ENCODE peak calls at places on chromosomes 4 and X, in five cellular contexts. One of them, this sample, is unnamed. For H3K4me1, the result is how much of the 10 kb centered on the place peaks cover.

GRCh38 chr4:69689530-69690111 is 36.6 kb upstream of the UGT2A1 start:
- DNase-seq in naive thymus-derived CD4-positive, alpha-beta T cell: no peak
- DNase-seq in GM23338: peak
- DNase-seq in HCT116: peak
- DNase-seq in mammary epithelial cell: peak
- DNase-seq in this sample: no peak

GRCh38 chrX:16722481-16722880 is 3.1 kb downstream of the SYAP1 start:
- DNase-seq in naive thymus-derived CD4-positive, alpha-beta T cell: no peak
- DNase-seq in GM23338: no peak
- DNase-seq in HCT116: no peak
- DNase-seq in mammary epithelial cell: no peak
- DNase-seq in this sample: no peak

GRCh38 chr4:88747351-88747750 is 49.7 kb upstream of the NAP1L5 start:
- DNase-seq in naive thymus-derived CD4-positive, alpha-beta T cell: no peak
- DNase-seq in GM23338: no peak
- DNase-seq in HCT116: no peak
- DNase-seq in mammary epithelial cell: no peak
- DNase-seq in this sample: no peak

GRCh38 chr4:20735931-20736330 is 35.7 kb downstream of the PACRGL start:
- DNase-seq in naive thymus-derived CD4-positive, alpha-beta T cell: no peak
- DNase-seq in GM23338: no peak
- DNase-seq in HCT116: no peak
- DNase-seq in mammary epithelial cell: no peak
- DNase-seq in this sample: no peak

GRCh38 chr4:95998311-95998710 is 158.4 kb downstream of the PDHA2 start:
- DNase-seq in naive thymus-derived CD4-positive, alpha-beta T cell: no peak
- DNase-seq in GM23338: no peak
- DNase-seq in HCT116: no peak
- DNase-seq in mammary epithelial cell: peak
- DNase-seq in this sample: no peak

GRCh38 chr4:57148831-57149230 is 38.6 kb upstream of the IGFBP7 start:
- DNase-seq in naive thymus-derived CD4-positive, alpha-beta T cell: no peak
- DNase-seq in GM23338: no peak
- DNase-seq in HCT116: no peak
- DNase-seq in mammary epithelial cell: peak
- DNase-seq in this sample: no peak

GRCh38 chr4:148315049-148315448 is 127.2 kb downstream of the NR3C2 start:
- DNase-seq in naive thymus-derived CD4-positive, alpha-beta T cell: no peak
- DNase-seq in GM23338: no peak
- DNase-seq in HCT116: no peak
- DNase-seq in mammary epithelial cell: peak
- DNase-seq in this sample: no peak

GRCh38 chrX:44669626-44670025 is 127.0 kb upstream of the FUNDC1 start:
- DNase-seq in naive thymus-derived CD4-positive, alpha-beta T cell: no peak
- DNase-seq in GM23338: no peak
- DNase-seq in HCT116: no peak
- DNase-seq in mammary epithelial cell: peak
- DNase-seq in this sample: no peak

GRCh38 chrX:40132751-40133150 is 35.0 kb upstream of the BCOR start:
- DNase-seq in naive thymus-derived CD4-positive, alpha-beta T cell: no peak
- DNase-seq in GM23338: no peak
- DNase-seq in HCT116: peak
- DNase-seq in mammary epithelial cell: peak
- DNase-seq in this sample: peak

GRCh38 chrX:70494441-70494840 is 49.8 kb downstream of the DLG3 start:
- DNase-seq in naive thymus-derived CD4-positive, alpha-beta T cell: no peak
- DNase-seq in GM23338: no peak
- DNase-seq in HCT116: no peak
- DNase-seq in mammary epithelial cell: no peak
- DNase-seq in this sample: no peak

GRCh38 chr4:106062452-106062875 is 167.2 kb downstream of the NPNT start:
- DNase-seq in naive thymus-derived CD4-positive, alpha-beta T cell: no peak
- DNase-seq in GM23338: no peak
- DNase-seq in HCT116: no peak
- DNase-seq in mammary epithelial cell: peak
- DNase-seq in this sample: no peak

GRCh38 chr4:168811207-168811606 is 198.8 kb downstream of the CBR4 start:
- DNase-seq in naive thymus-derived CD4-positive, alpha-beta T cell: no peak
- DNase-seq in GM23338: no peak
- DNase-seq in HCT116: no peak
- DNase-seq in mammary epithelial cell: peak
- DNase-seq in this sample: no peak

DNA sequence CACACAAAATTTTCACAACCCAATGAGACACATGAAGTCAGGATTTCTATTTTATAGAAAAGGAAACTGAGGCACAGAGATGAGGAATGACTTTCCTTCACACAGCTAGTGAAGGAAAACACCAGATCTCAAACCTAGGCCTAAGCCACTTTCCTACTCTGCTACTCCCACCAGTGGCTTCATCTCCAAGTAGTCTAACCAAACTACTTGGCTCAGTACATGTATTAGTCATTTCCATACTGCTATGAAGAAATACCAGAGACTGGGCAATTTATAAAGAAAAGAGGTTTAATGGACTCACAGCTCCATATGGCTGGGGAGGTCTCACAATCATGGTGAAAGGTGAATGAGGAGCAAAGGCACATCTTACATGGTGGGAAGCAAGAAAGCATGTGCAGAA is 196.6 kb downstream of the EVC2 start:
- DNase-seq in naive thymus-derived CD4-positive, alpha-beta T cell: no peak
- DNase-seq in GM23338: no peak
- DNase-seq in HCT116: no peak
- DNase-seq in mammary epithelial cell: peak
- DNase-seq in this sample: no peak
- H3K4me1 ChIP-seq in naive thymus-derived CD4-positive, alpha-beta T cell: under half
- H3K4me1 ChIP-seq in GM23338: under half
- H3K4me1 ChIP-seq in HCT116: under half
- H3K4me1 ChIP-seq in mammary epithelial cell: under half
- H3K4me1 ChIP-seq in this sample: under half

GRCh38 chr4:87038837-87039715 is 104.3 kb downstream of the AFF1 start:
- DNase-seq in naive thymus-derived CD4-positive, alpha-beta T cell: no peak
- DNase-seq in GM23338: peak
- DNase-seq in HCT116: no peak
- DNase-seq in mammary epithelial cell: peak
- DNase-seq in this sample: peak
- H3K4me1 ChIP-seq in naive thymus-derived CD4-positive, alpha-beta T cell: under half
- H3K4me1 ChIP-seq in GM23338: half or more
- H3K4me1 ChIP-seq in HCT116: under half
- H3K4me1 ChIP-seq in mammary epithelial cell: under half
- H3K4me1 ChIP-seq in this sample: half or more

DNA sequence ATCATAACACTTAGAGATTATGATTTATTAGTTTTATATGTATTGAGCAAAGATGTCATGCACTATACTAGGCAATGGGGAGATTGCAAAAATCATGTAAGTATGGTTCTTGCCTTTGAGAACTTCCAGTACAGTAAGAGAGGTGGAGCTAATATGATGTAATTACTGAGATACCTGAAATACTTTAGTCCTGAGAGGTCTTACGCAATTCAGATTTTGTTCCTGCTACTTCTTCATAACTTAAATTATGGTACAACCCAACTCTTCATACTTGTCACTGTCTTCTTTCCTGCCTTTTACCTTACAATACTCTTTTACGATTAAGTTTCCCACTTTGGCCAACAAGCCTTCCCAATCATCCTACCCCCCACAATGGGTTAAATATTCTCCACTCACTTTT is 564.2 kb upstream of the PITX2 start:
- DNase-seq in naive thymus-derived CD4-positive, alpha-beta T cell: no peak
- DNase-seq in GM23338: no peak
- DNase-seq in HCT116: no peak
- DNase-seq in mammary epithelial cell: no peak
- DNase-seq in this sample: no peak
- H3K4me1 ChIP-seq in naive thymus-derived CD4-positive, alpha-beta T cell: under half
- H3K4me1 ChIP-seq in GM23338: under half
- H3K4me1 ChIP-seq in HCT116: under half
- H3K4me1 ChIP-seq in mammary epithelial cell: under half
- H3K4me1 ChIP-seq in this sample: under half

GRCh38 chrX:53093748-53094583 is at the start of gene KANTR:
- DNase-seq in naive thymus-derived CD4-positive, alpha-beta T cell: peak
- DNase-seq in GM23338: peak
- DNase-seq in HCT116: peak
- DNase-seq in mammary epithelial cell: peak
- DNase-seq in this sample: peak

GRCh38 chrX:53091354-53091753 is 2.6 kb upstream of the KANTR start:
- DNase-seq in naive thymus-derived CD4-positive, alpha-beta T cell: no peak
- DNase-seq in GM23338: no peak
- DNase-seq in HCT116: no peak
- DNase-seq in mammary epithelial cell: no peak
- DNase-seq in this sample: no peak

GRCh38 chrX:53095796-53096195 is 1.9 kb downstream of the KANTR start:
- DNase-seq in naive thymus-derived CD4-positive, alpha-beta T cell: no peak
- DNase-seq in GM23338: no peak
- DNase-seq in HCT116: no peak
- DNase-seq in mammary epithelial cell: no peak
- DNase-seq in this sample: no peak

GRCh38 chrX:53094584-53094908 is 604 bp downstream of the KANTR start:
- DNase-seq in naive thymus-derived CD4-positive, alpha-beta T cell: no peak
- DNase-seq in GM23338: no peak
- DNase-seq in HCT116: no peak
- DNase-seq in mammary epithelial cell: no peak
- DNase-seq in this sample: no peak

DNA sequence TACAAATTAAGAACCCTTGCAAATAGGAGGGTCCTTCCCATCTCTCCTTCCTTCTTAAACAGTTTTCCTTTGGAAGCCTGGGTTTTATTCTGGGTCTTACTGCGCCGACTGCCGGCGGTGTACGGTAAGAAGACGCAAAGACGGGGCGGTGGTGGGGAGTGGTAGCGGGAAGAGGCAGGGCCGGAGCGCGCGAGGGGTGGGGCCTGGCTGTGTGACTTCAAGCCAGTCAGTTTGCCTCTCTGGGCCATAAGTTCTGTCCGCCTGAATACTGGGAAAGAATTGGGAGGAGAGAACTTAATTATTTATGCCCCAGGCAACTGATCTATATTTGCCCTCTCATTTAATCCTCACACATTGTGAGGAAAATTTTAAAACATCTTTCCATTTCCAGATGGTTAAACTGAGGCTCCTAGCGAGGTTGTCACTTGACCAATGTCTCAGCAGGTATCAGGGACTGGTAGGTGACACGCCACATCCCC is 726 bp upstream of the KANTR start:
- DNase-seq in naive thymus-derived CD4-positive, alpha-beta T cell: peak
- DNase-seq in GM23338: peak
- DNase-seq in HCT116: peak
- DNase-seq in mammary epithelial cell: peak
- DNase-seq in this sample: peak
- H3K4me1 ChIP-seq in naive thymus-derived CD4-positive, alpha-beta T cell: under half
- H3K4me1 ChIP-seq in GM23338: under half
- H3K4me1 ChIP-seq in HCT116: under half
- H3K4me1 ChIP-seq in mammary epithelial cell: under half
- H3K4me1 ChIP-seq in this sample: under half

DNA sequence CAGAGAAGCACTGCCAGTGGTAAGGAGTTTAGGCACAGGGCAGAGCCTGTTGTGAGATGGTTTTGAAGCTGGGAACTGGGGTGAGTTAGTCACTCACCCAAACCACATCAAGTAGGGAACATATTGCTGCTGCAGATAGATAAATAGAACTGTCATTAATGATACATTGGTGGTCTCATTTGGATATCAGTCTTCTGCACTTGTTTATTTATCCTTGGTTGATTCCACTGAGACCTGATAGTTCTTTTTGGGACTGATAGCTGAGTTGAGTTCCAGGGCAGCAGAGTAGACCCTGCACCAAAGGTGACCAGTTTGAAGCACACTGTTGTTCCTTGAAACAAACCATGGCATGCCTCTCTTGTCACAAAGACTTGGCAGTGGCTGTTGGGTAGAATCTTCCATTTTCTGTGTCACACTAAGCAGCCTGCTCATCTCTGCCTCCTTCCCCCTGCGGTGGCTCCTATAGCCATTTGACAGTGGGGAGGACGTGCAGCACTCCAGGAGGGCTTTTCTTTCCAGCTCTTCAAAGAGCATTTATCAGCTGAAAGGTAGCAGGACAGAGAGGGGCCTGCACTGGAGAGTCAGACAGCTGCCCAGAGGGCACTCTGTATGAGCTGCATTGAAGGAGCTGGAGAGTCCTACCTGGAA is 59.7 kb upstream of the TMEM164 start:
- DNase-seq in naive thymus-derived CD4-positive, alpha-beta T cell: no peak
- DNase-seq in GM23338: no peak
- DNase-seq in HCT116: no peak
- DNase-seq in mammary epithelial cell: no peak
- DNase-seq in this sample: no peak
- H3K4me1 ChIP-seq in naive thymus-derived CD4-positive, alpha-beta T cell: under half
- H3K4me1 ChIP-seq in GM23338: under half
- H3K4me1 ChIP-seq in HCT116: under half
- H3K4me1 ChIP-seq in mammary epithelial cell: under half
- H3K4me1 ChIP-seq in this sample: under half

DNA sequence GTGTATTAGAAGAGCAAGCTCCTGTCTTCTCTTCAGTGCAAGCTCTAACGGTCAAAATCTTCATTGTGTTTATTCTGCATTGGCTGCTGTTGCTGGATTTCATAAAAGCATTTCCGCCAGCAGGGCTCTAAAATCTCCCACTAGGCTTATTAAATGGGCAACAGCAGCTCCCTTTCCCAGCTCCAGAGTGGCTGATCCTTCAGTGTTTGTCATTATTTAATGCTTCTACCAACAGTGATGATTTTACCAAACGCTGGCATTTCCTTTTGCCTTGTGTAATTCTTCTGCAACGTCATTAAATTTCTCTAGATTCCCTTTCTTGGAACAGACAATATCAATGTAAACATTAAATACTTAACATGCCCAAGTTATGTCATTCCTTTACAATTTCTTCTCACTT is 20.1 kb downstream of the SLC7A11 start:
- DNase-seq in naive thymus-derived CD4-positive, alpha-beta T cell: no peak
- DNase-seq in GM23338: no peak
- DNase-seq in HCT116: no peak
- DNase-seq in mammary epithelial cell: no peak
- DNase-seq in this sample: no peak
- H3K4me1 ChIP-seq in naive thymus-derived CD4-positive, alpha-beta T cell: under half
- H3K4me1 ChIP-seq in GM23338: half or more
- H3K4me1 ChIP-seq in HCT116: under half
- H3K4me1 ChIP-seq in mammary epithelial cell: under half
- H3K4me1 ChIP-seq in this sample: under half

GRCh38 chr4:158315706-158316105 is 105.4 kb downstream of the TMEM144 start:
- DNase-seq in naive thymus-derived CD4-positive, alpha-beta T cell: no peak
- DNase-seq in GM23338: no peak
- DNase-seq in HCT116: no peak
- DNase-seq in mammary epithelial cell: no peak
- DNase-seq in this sample: no peak

GRCh38 chr4:158319880-158320279 is 109.6 kb downstream of the TMEM144 start:
- DNase-seq in naive thymus-derived CD4-positive, alpha-beta T cell: no peak
- DNase-seq in GM23338: no peak
- DNase-seq in HCT116: no peak
- DNase-seq in mammary epithelial cell: no peak
- DNase-seq in this sample: no peak

GRCh38 chr4:158316264-158316663 is 106.0 kb downstream of the TMEM144 start:
- DNase-seq in naive thymus-derived CD4-positive, alpha-beta T cell: no peak
- DNase-seq in GM23338: no peak
- DNase-seq in HCT116: no peak
- DNase-seq in mammary epithelial cell: no peak
- DNase-seq in this sample: no peak

GRCh38 chr4:158313566-158313965 is 103.3 kb downstream of the TMEM144 start:
- DNase-seq in naive thymus-derived CD4-positive, alpha-beta T cell: no peak
- DNase-seq in GM23338: no peak
- DNase-seq in HCT116: no peak
- DNase-seq in mammary epithelial cell: no peak
- DNase-seq in this sample: no peak

GRCh38 chr4:158314756-158315487 is 104.6 kb downstream of the TMEM144 start:
- DNase-seq in naive thymus-derived CD4-positive, alpha-beta T cell: no peak
- DNase-seq in GM23338: no peak
- DNase-seq in HCT116: no peak
- DNase-seq in mammary epithelial cell: peak
- DNase-seq in this sample: no peak
- H3K4me1 ChIP-seq in naive thymus-derived CD4-positive, alpha-beta T cell: under half
- H3K4me1 ChIP-seq in GM23338: under half
- H3K4me1 ChIP-seq in HCT116: under half
- H3K4me1 ChIP-seq in mammary epithelial cell: under half
- H3K4me1 ChIP-seq in this sample: under half

GRCh38 chrX:116342903-116343302 is 93.5 kb upstream of the SLC6A14 start:
- DNase-seq in naive thymus-derived CD4-positive, alpha-beta T cell: no peak
- DNase-seq in GM23338: no peak
- DNase-seq in HCT116: no peak
- DNase-seq in mammary epithelial cell: no peak
- DNase-seq in this sample: no peak
- H3K4me1 ChIP-seq in naive thymus-derived CD4-positive, alpha-beta T cell: under half
- H3K4me1 ChIP-seq in GM23338: under half
- H3K4me1 ChIP-seq in HCT116: under half
- H3K4me1 ChIP-seq in mammary epithelial cell: under half
- H3K4me1 ChIP-seq in this sample: under half